ENCODE peak calls at places on chromosomes 11 and 22, in four cellular contexts. V, L, W and U are unnamed samples.

GRCh38 chr11:95734009-95734572 is 55.5 kb downstream of the FAM76B start:
- DNase-seq in V (no peak), L (no peak), W (no peak), U (no peak)

GRCh38 chr11:131668867-131669780 is 298.7 kb downstream of the NTM start:
- DNase-seq in V (no peak), L (peak; percentile 79), W (peak; percentile 6), U (peak; percentile 63)

GRCh38 chr11:27754035-27755017 is 54.1 kb upstream of the BDNF start:
- DNase-seq in V (no peak), L (peak; percentile 67), W (no peak), U (no peak)

GRCh38 chr11:111815489-111815888 is 49.3 kb upstream of the PPP2R1B start:
- DNase-seq in V (no peak), L (no peak), W (no peak), U (no peak)

GRCh38 chr11:68099474-68100405 is 21.4 kb downstream of the CHKA start:
- DNase-seq in V (no peak), L (no peak), W (no peak), U (no peak)

GRCh38 chr22:17121235-17122195 is at the start of gene TMEM121B:
- DNase-seq in V (peak; percentile 49), L (peak; percentile 83), W (no peak), U (peak; percentile 53)

GRCh38 chr11:47786373-47786772 is 19.2 kb upstream of the FNBP4 start:
- DNase-seq in V (no peak), L (no peak), W (no peak), U (no peak)

GRCh38 chr11:19240420-19241259 is at the start of gene E2F8:
- DNase-seq in V (peak; percentile 83), L (peak; percentile 97), W (peak; percentile 93), U (peak; percentile 95)

GRCh38 chr22:31139866-31140716 is at the start of gene PLA2G3:
- DNase-seq in V (no peak), L (peak; percentile 86), W (no peak), U (no peak)

GRCh38 chr11:61626580-61627380 is 45.9 kb upstream of the SYT7 start:
- DNase-seq in V (no peak), L (no peak), W (no peak), U (peak; percentile 67)

GRCh38 chr11:4919250-4919649 is at the start of gene OR51G2:
- DNase-seq in V (no peak), L (no peak), W (no peak), U (no peak)

GRCh38 chr11:30311189-30311588 is 11.7 kb upstream of the ARL14EP start:
- DNase-seq in V (no peak), L (no peak), W (no peak), U (no peak)

GRCh38 chr11:36480833-36481232 is 29.2 kb downstream of the TRAF6 start:
- DNase-seq in V (no peak), L (no peak), W (no peak), U (no peak)

GRCh38 chr11:36475192-36475591 is 34.9 kb downstream of the TRAF6 start:
- DNase-seq in V (no peak), L (no peak), W (no peak), U (no peak)

DNA sequence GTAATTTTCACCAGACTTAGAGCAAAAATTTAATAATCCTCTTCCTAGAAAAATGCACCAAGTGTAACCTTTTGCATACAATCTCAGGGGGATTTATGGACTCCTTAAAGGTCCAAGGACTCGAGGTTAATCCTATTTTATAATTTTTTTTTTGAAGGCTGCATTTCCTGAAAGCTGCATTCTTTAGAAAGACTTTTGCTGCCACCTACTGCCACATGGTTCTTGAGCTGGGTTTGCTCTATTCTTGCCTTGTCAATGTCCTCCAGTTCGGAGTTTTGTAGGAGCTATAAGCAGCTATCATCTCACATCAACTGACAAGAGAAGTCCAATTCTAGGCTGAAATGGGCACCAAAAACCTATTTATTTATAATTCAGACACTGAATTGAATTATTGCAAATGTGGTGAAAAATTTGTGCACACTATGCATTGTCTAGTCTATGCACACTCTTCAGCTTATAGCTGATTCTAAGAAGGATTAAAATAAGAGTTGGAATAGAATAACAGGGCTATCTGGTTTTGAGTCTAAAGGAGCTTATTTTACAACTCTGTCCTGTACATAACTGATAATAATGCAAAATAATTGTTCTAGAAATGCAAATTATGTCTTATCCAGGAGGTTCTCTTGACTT is 31.3 kb downstream of the TRAF6 start:
- DNase-seq in V (no peak), L (peak; percentile 38), W (peak; percentile 22), U (no peak)
- TF ChIP-seq CTCF in V (peak; percentile 57), L (peak; percentile 52), W (peak; percentile 40), U (no peak)

GRCh38 chr22:20251491-20251890 is 16.6 kb downstream of the RTN4R start:
- DNase-seq in V (no peak), L (no peak), W (no peak), U (no peak)

GRCh38 chr22:20254975-20255946 is 12.9 kb downstream of the RTN4R start:
- DNase-seq in V (no peak), L (no peak), W (no peak), U (no peak)

GRCh38 chr22:20251981-20252380 is 16.1 kb downstream of the RTN4R start:
- DNase-seq in V (no peak), L (no peak), W (no peak), U (no peak)

GRCh38 chr22:20256042-20256441 is 12.1 kb downstream of the RTN4R start:
- DNase-seq in V (no peak), L (no peak), W (no peak), U (no peak)

GRCh38 chr22:20253161-20253560 is 15.0 kb downstream of the RTN4R start:
- DNase-seq in V (no peak), L (no peak), W (no peak), U (no peak)
- TF ChIP-seq CTCF in V (no peak), L (no peak), W (no peak), U (no peak)

DNA sequence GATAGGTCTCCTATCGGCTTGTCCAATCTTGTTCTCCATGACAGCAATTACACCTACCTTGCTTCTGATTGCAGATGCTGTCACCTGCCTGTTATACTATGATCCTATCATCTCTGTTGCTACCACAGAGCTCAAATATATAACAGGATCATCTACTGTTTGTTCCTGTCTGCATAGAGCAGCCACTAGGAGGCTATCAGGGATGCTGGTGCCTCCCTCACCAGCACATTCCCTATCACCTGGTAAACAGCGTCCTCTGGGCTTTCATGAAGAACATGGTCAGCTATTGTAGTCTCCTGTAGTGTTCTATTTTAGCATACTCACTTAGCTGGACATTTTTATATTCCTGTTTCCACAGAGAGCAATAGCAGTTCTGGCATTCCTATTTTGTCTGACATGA is 87.8 kb upstream of the FAT3 start:
- DNase-seq in V (no peak), L (no peak), W (no peak), U (no peak)
- TF ChIP-seq CTCF in V (no peak), L (no peak), W (no peak), U (no peak)

DNA sequence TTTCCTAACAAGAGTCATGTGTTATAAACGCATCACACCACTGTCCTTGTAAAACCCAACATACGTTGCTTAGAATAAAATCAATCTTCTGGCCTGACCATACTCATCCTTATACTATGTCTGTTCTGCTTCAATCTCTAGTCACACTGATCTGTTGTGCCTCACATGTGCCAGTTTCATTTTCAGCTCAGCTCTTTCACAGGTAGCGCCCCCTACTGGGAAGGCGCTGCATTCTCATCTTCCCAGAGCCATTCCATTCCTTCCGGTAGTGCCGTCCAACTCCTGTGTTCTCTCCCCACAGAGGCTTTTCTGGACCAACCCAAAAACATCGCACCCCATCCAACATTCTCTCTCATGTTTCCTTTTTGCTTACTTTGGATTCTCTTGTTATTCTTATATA is 22.2 kb downstream of the CASP5 start:
- DNase-seq in V (no peak), L (no peak), W (peak; percentile 19), U (no peak)
- TF ChIP-seq CTCF in V (peak; percentile 36), L (peak; percentile 45), W (peak; percentile 75), U (peak; percentile 43)

DNA sequence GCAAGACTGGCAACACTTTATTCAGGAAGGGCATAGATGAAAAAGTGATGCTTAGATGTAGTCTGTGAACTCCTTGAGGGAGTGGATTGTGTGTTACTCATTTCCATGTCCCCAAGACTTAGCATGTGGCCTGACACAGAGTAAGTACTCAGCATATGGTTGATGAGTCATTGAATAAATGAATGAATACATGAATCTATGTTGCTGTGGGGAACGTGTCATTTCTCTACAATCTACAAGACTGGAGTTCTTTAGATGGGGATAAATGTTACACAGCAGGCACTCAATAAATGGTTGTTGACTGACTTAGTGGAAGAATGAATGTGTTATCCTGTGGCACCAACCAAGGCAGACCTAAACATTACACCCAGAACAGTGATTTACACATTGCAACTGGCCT is 17.9 kb downstream of the BPIFC start:
- DNase-seq in V (no peak), L (no peak), W (no peak), U (no peak)
- TF ChIP-seq CTCF in V (no peak), L (no peak), W (no peak), U (no peak)

DNA sequence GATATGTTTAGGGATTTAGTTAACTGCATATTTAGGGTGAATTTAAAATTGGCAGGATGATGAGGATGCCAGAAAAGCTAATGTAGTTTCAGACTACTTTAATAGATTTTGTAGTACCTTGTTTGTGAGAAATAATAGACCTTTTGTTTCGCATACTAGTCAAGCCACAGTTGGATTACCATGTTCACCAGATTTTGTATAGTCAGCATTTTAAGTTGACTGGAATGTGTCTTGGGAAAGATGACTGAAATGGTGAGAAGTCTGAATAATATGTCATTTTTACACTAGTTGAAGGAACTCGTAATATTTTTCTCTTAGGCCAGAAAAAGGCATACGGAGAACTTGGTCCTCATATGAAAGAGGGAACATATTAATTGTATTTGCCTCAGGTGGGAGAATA is 23.4 kb downstream of the ATM start:
- DNase-seq in V (no peak), L (no peak), W (no peak), U (no peak)
- TF ChIP-seq CTCF in V (no peak), L (no peak), W (no peak), U (no peak)

GRCh38 chr11:46410021-46410420 is 18.4 kb upstream of the CHRM4 start:
- DNase-seq in V (no peak), L (no peak), W (no peak), U (no peak)
- TF ChIP-seq CTCF in V (no peak), L (no peak), W (peak; percentile 23), U (no peak)

GRCh38 chr11:129333873-129334272 is 41.8 kb upstream of the BARX2 start:
- DNase-seq in V (no peak), L (no peak), W (no peak), U (no peak)
- TF ChIP-seq CTCF in V (no peak), L (peak; percentile 41), W (peak; percentile 45), U (peak; percentile 49)

GRCh38 chr11:11155962-11156815 is 196.9 kb downstream of the CSNK2A3 start:
- DNase-seq in V (no peak), L (peak; percentile 59), W (peak; percentile 18), U (no peak)
- TF ChIP-seq CTCF in V (peak; percentile 14), L (peak; percentile 68), W (peak; percentile 88), U (peak; percentile 78)